ENCODE peak calls at places on chromosomes 5 and 9, in nine cellular contexts. G is GM23248, N is GM23338, K is PC-3, X is SK-N-SH, Q is MM.1S, O is OCI-LY7, J is HCT116, A is Karpas-422. P is an unnamed sample. For H3K9me2, the result is how much of the 10 kb centered on the place peaks cover.

GRCh38 chr9:80952523-80952922 is 736.8 kb downstream of the TLE1 start:
- DNase-seq in K (no peak), A (no peak), N (no peak), X (peak), O (no peak), J (no peak), Q (no peak), G (no peak), P (no peak)

GRCh38 chr5:127492854-127493738 is 24.3 kb upstream of the PRRC1 start:
- DNase-seq in K (peak), Q (peak), G (peak), A (peak), O (peak), J (peak), N (peak), X (peak), P (no peak)

GRCh38 chr9:20658677-20659473 is 25.2 kb upstream of the FOCAD start:
- DNase-seq in N (peak), K (peak), O (no peak), G (peak), X (no peak), A (no peak), J (no peak), Q (no peak), P (no peak)

GRCh38 chr5:179187681-179188575 is 127.8 kb downstream of the ZNF354C start:
- DNase-seq in A (no peak), J (no peak), Q (no peak), G (no peak), O (no peak), X (no peak), K (no peak), N (peak), P (no peak)

GRCh38 chr5:172870261-172870806 is 36.3 kb downstream of the ERGIC1 start:
- DNase-seq in N (no peak), Q (no peak), G (peak), X (no peak), A (no peak), J (no peak), K (peak), O (no peak), P (peak)

GRCh38 chr5:115147052-115147451 is 22.7 kb downstream of the TRIM36 start:
- DNase-seq in Q (no peak), O (no peak), N (no peak), J (no peak), A (no peak), X (no peak), K (no peak), G (no peak), P (no peak)

GRCh38 chr9:31745468-31745867 is 639.0 kb upstream of the ACO1 start:
- DNase-seq in K (no peak), X (no peak), A (no peak), N (no peak), Q (no peak), J (no peak), G (no peak), O (no peak), P (no peak)

GRCh38 chr9:114417511-114417910 is 29.7 kb upstream of the AKNA start:
- DNase-seq in G (peak), J (no peak), Q (no peak), K (peak), A (no peak), N (no peak), O (no peak), X (no peak), P (no peak)

GRCh38 chr9:69279084-69279729 is 45.8 kb upstream of the ENTREP1 start:
- DNase-seq in N (no peak), O (no peak), X (no peak), G (no peak), K (no peak), A (no peak), Q (no peak), J (no peak), P (no peak)

GRCh38 chr9:95605826-95606555 is 89.2 kb upstream of the PTCH1 start:
- DNase-seq in G (no peak), Q (no peak), N (peak), O (no peak), K (no peak), J (no peak), X (peak), A (no peak), P (no peak)

GRCh38 chr5:10333154-10334006 is 20.1 kb upstream of the MARCHF6 start:
- DNase-seq in G (peak), O (no peak), A (no peak), N (peak), K (peak), X (peak), Q (peak), J (no peak), P (no peak)

GRCh38 chr9:125694478-125694877 is 12.5 kb downstream of the MAPKAP1 start:
- DNase-seq in J (no peak), K (no peak), X (no peak), G (no peak), A (no peak), Q (no peak), N (peak), O (no peak), P (no peak)

GRCh38 chr9:129380961-129381401 is 202.9 kb upstream of the IER5L start:
- DNase-seq in A (no peak), G (no peak), K (no peak), J (no peak), Q (no peak), N (peak), O (no peak), X (no peak), P (peak)
- H3K9me2 ChIP-seq in A (under half), G (under half), K (under half), J (under half), Q (under half), N (under half), O (under half), X (under half), P (under half)

GRCh38 chr5:177194278-177194677 is 60.7 kb downstream of the NSD1 start:
- DNase-seq in K (peak), A (no peak), O (no peak), J (peak), G (peak), N (peak), Q (no peak), X (no peak), P (peak)
- H3K27ac ChIP-seq in K (peak), A (no peak), O (no peak), J (peak), G (peak), N (peak), Q (no peak), X (peak), P (no peak)

GRCh38 chr9:97314503-97314902 is 7.0 kb downstream of the CCDC180 start:
- DNase-seq in Q (no peak), O (no peak), N (no peak), J (no peak), A (no peak), X (no peak), G (no peak), K (no peak), P (no peak)

GRCh38 chr9:97313746-97314145 is 6.3 kb downstream of the CCDC180 start:
- DNase-seq in J (no peak), N (no peak), X (no peak), O (no peak), A (no peak), K (no peak), Q (no peak), G (no peak), P (no peak)

GRCh38 chr9:97313243-97313642 is 5.8 kb downstream of the CCDC180 start:
- DNase-seq in G (no peak), X (no peak), N (no peak), J (no peak), Q (no peak), O (no peak), K (no peak), A (no peak), P (no peak)

GRCh38 chr9:97316904-97317303 is 9.4 kb downstream of the CCDC180 start:
- DNase-seq in O (no peak), G (no peak), K (no peak), X (no peak), J (no peak), A (no peak), N (no peak), Q (no peak), P (no peak)

DNA sequence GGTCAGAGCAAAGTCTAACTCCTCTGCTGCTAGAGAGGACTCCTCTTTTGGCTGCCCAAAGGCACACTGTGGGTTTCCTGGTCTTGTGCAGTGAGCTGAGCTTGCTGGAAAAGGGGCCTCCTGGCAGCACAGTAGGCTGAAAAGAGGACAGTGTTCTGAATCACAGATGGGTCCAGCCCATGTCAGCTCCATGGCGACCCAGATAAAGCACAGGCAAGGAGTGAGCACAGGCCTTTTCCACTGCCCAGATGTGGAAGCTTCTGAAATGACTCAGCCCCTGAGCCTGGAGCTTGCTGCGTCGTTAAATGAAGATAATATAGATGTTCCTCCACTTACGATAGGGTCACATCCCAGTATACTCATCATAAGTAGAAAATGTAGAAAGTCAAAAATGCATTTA is 8.1 kb downstream of the CCDC180 start:
- DNase-seq in G (peak), Q (no peak), A (no peak), N (no peak), J (no peak), O (no peak), X (no peak), K (no peak), P (no peak)
- H3K9me2 ChIP-seq in G (under half), Q (under half), A (under half), N (under half), J (under half), O (under half), X (under half), K (under half), P (under half)

GRCh38 chr9:86405926-86406325 is 51.7 kb upstream of the TUT7 start:
- DNase-seq in Q (no peak), A (no peak), O (no peak), J (peak), G (peak), N (peak), K (peak), X (no peak), P (peak)
- H3K27ac ChIP-seq in Q (no peak), A (no peak), O (no peak), J (no peak), G (peak), N (no peak), K (peak), X (no peak), P (peak)